ENCODE peak calls at places on chromosomes 12 and 14, in seven cellular contexts. A is fibroblast of lung, E is HCT116, V is PC-9, G is PC-3, M is astrocyte, Z is neuronal stem cell. C is an unnamed sample.
A peak's percentile ranks its signal among the peaks of the same experiment; 100 is the strongest.

GRCh38 chr14:66017960-66018359 is 468.2 kb upstream of the CCDC196 start:
- DNase-seq in A (no peak), E (no peak), V (no peak), G (no peak), M (no peak), Z (no peak), C (no peak)

GRCh38 chr14:78606111-78606510 is 435.9 kb downstream of the NRXN3 start:
- DNase-seq in A (peak; percentile 91), E (no peak), V (no peak), G (no peak), M (peak; percentile 88), Z (no peak), C (no peak)

GRCh38 chr14:63180017-63180416 is 24.2 kb upstream of the RHOJ start:
- DNase-seq in A (no peak), E (no peak), V (no peak), G (no peak), M (no peak), Z (no peak), C (no peak)

GRCh38 chr12:114774181-114774580 is 90.2 kb upstream of the TBX3 start:
- DNase-seq in A (peak; percentile 82), E (peak; percentile 8), V (no peak), G (peak; percentile 31), M (peak; percentile 81), Z (no peak), C (peak; percentile 69)

GRCh38 chr12:15216036-15216889 is 5.0 kb downstream of the RERG start:
- DNase-seq in A (no peak), E (no peak), V (no peak), G (no peak), M (no peak), Z (no peak), C (peak; percentile 7)

GRCh38 chr14:51996148-51996746 is 6.9 kb downstream of the RTRAF start:
- DNase-seq in A (peak; percentile 26), E (no peak), V (no peak), G (peak; percentile 58), M (peak; percentile 7), Z (no peak), C (peak; percentile 39)

GRCh38 chr12:41683023-41683422 is 461.7 kb downstream of the GXYLT1 start:
- DNase-seq in A (no peak), E (no peak), V (no peak), G (no peak), M (no peak), Z (no peak), C (peak; percentile 64)

GRCh38 chr12:87758271-87758670 is 270.9 kb downstream of the C12orf50 start:
- DNase-seq in A (no peak), E (no peak), V (no peak), G (no peak), M (no peak), Z (no peak), C (no peak)

GRCh38 chr12:2169964-2170363 is 117.2 kb downstream of the CACNA1C start:
- DNase-seq in A (peak; percentile 78), E (no peak), V (no peak), G (no peak), M (peak; percentile 73), Z (no peak), C (no peak)

GRCh38 chr12:49794811-49795653 is 33.2 kb downstream of the NCKAP5L start:
- DNase-seq in A (no peak), E (no peak), V (no peak), G (no peak), M (no peak), Z (no peak), C (no peak)

GRCh38 chr14:50560929-50561280 is 960 bp downstream of the ATL1 start:
- DNase-seq in A (peak; percentile 76), E (no peak), V (peak; percentile 35), G (peak; percentile 37), M (peak; percentile 64), Z (peak; percentile 63), C (peak; percentile 27)

GRCh38 chr12:64390275-64390851 is at the start of gene C12orf56:
- DNase-seq in A (peak; percentile 36), E (no peak), V (no peak), G (no peak), M (peak; percentile 27), Z (no peak), C (peak; percentile 14)

GRCh38 chr12:93824514-93825500 is 147.6 kb downstream of the CRADD start:
- DNase-seq in A (peak; percentile 48), E (no peak), V (no peak), G (no peak), M (peak; percentile 40), Z (peak; percentile 23), C (peak; percentile 94)

GRCh38 chr14:53355581-53356112 is 202.5 kb upstream of the DDHD1 start:
- DNase-seq in A (peak; percentile 91), E (peak; percentile 39), V (peak; percentile 25), G (peak; percentile 49), M (peak; percentile 87), Z (peak; percentile 45), C (peak; percentile 100)

GRCh38 chr12:26831959-26832816 is 806 bp downstream of the ITPR2 start:
- DNase-seq in A (peak; percentile 80), E (peak; percentile 19), V (peak; percentile 63), G (peak; percentile 87), M (peak; percentile 73), Z (peak; percentile 29), C (peak; percentile 86)

GRCh38 chr12:87793134-87793533 is 236.1 kb downstream of the C12orf50 start:
- DNase-seq in A (peak; percentile 84), E (no peak), V (no peak), G (no peak), M (peak; percentile 81), Z (no peak), C (no peak)

GRCh38 chr12:6086316-6086715 is 38.2 kb downstream of the VWF start:
- DNase-seq in A (no peak), E (no peak), V (no peak), G (no peak), M (no peak), Z (no peak), C (no peak)

GRCh38 chr14:92586001-92586947 is 72.7 kb downstream of the RIN3 start:
- DNase-seq in A (peak; percentile 100), E (no peak), V (no peak), G (peak; percentile 77), M (peak; percentile 100), Z (no peak), C (no peak)

GRCh38 chr12:81070846-81071245 is 7.0 kb upstream of the ACSS3 start:
- DNase-seq in A (peak; percentile 37), E (no peak), V (no peak), G (no peak), M (peak; percentile 19), Z (no peak), C (no peak)

GRCh38 chr12:50986961-50987737 is 34.8 kb downstream of the HIGD1C start:
- DNase-seq in A (peak; percentile 42), E (peak; percentile 15), V (peak; percentile 18), G (peak; percentile 64), M (peak; percentile 23), Z (peak; percentile 9), C (peak; percentile 78)

GRCh38 chr12:28568709-28569108 is 378.5 kb downstream of the CCDC91 start:
- DNase-seq in A (peak; percentile 72), E (no peak), V (no peak), G (no peak), M (peak; percentile 73), Z (no peak), C (no peak)

DNA sequence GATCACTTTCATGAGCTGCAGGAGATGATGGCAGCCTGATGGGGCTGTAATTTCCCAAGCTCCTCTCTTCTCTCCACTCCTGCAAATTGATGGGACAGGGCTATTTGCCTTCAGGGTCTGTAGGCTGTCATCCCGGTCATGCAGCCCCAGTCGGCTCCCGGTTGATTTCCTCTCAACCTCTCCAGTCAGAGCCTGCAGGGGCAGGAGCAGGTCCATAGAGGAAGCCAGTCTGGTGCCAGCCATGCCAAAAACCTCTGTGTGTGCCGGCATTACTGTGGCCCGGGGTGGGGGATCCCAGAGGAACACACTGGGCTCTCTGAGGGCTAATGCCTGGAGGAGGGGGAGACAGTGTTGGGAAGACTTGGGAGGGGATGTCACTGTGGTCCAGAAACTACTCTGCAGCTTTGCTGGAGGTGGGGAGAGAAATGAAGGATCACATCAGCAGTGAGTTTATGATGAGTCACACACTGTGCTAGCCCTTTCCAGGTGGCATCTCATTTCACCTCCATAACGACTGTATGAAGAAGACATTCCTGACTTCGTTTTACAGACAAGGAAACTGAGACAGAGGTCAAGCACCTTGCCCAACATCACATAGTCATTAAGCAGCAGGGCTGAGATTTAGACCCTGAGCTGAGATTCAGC is 46.6 kb upstream of the PRIMA1 start:
- DNase-seq in A (no peak), E (no peak), V (no peak), G (peak; percentile 19), M (no peak), Z (no peak), C (no peak)
- H3K4me3 ChIP-seq in A (no peak overlapping the region), E (no peak overlapping the region), V (no peak overlapping the region), G (no peak overlapping the region), M (no peak overlapping the region), Z (no peak overlapping the region), C (no peak overlapping the region)

GRCh38 chr12:52280796-52281560 is 6.5 kb downstream of the KRT86 start:
- DNase-seq in A (peak; percentile 98), E (peak; percentile 90), V (peak; percentile 95), G (peak; percentile 99), M (peak; percentile 99), Z (no peak), C (no peak)

GRCh38 chr12:52284562-52285171 is 6.7 kb downstream of the KRT81 start:
- DNase-seq in A (no peak), E (no peak), V (no peak), G (peak; percentile 54), M (no peak), Z (no peak), C (no peak)

GRCh38 chr12:52285851-52286530 is 5.3 kb downstream of the KRT81 start:
- DNase-seq in A (no peak), E (no peak), V (no peak), G (peak; percentile 22), M (no peak), Z (no peak), C (no peak)

GRCh38 chr12:52280319-52280795 is 5.9 kb downstream of the KRT86 start:
- DNase-seq in A (peak; percentile 95), E (peak; percentile 93), V (peak; percentile 93), G (peak; percentile 99), M (peak; percentile 96), Z (no peak), C (no peak)

GRCh38 chr12:52285172-52285745 is 6.1 kb downstream of the KRT81 start:
- DNase-seq in A (peak; percentile 63), E (no peak), V (no peak), G (peak; percentile 93), M (peak; percentile 49), Z (no peak), C (no peak)
- H3K4me2 ChIP-seq in A (no peak overlapping the region), E (peak overlapping the region; percentile 27), V (peak overlapping the region; percentile 66), G (peak overlapping the region; percentile 88), M (peak overlapping the region; percentile 16), Z (no peak overlapping the region), C (no peak overlapping the region)

DNA sequence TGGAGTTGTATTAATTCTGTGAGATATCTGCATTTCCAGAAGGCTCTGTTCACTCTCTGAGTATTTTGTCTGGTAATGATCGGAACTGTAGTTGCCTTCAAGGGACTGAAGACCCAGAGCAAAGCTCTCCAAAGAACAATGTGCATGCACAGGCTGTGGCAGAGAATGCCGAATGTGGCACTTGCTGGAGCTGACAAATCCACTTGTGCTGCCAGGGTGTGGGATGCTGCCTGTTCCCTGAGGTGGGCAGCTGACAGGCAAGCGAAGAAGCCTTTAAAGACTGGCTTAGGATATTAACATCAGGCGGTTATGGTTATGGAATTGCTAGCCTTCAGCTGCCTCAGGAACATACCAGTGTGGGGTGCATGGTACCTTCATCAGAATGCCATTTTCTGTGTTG is 419.9 kb upstream of the ATP2B1 start:
- DNase-seq in A (no peak), E (no peak), V (no peak), G (no peak), M (no peak), Z (no peak), C (no peak)
- H3K36me3 ChIP-seq in A (no peaks in the 10 kb centered on the region), E (no peaks in the 10 kb centered on the region), V (no peaks in the 10 kb centered on the region), G (no peaks in the 10 kb centered on the region), M (no peaks in the 10 kb centered on the region), Z (no peaks in the 10 kb centered on the region), C (no peaks in the 10 kb centered on the region)

GRCh38 chr12:128827724-128828123 is 4.0 kb upstream of the SLC15A4 start:
- DNase-seq in A (no peak), E (no peak), V (no peak), G (no peak), M (no peak), Z (no peak), C (no peak)
- H3K4me3 ChIP-seq in A (no peak overlapping the region), E (no peak overlapping the region), V (no peak overlapping the region), G (no peak overlapping the region), M (no peak overlapping the region), Z (no peak overlapping the region), C (no peak overlapping the region)